ENCODE peak calls at places on chromosomes 7 and 10, in eight cellular contexts. V, D, X, S, T, M, K and Z are unnamed samples. For H3K27me3 and H3K4me1, the result is how much of the 10 kb centered on the place peaks cover.

GRCh38 chr10:71939861-71940474 is 24.2 kb upstream of the CHST3 start:
- DNase-seq in V (no peak), D (no peak), X (no peak), S (no peak), T (no peak), M (no peak), K (no peak), Z (peak)

GRCh38 chr10:116470768-116471415 is 43.2 kb downstream of the PNLIPRP3 start:
- DNase-seq in V (no peak), D (peak), X (peak), S (no peak), T (no peak), M (no peak), K (no peak), Z (peak)

GRCh38 chr7:156752371-156753297 is 112.1 kb downstream of the RNF32 start:
- DNase-seq in V (no peak), D (no peak), X (no peak), S (no peak), T (no peak), M (no peak), K (no peak), Z (no peak)

GRCh38 chr10:93680414-93681047 is 21.9 kb downstream of the FRA10AC1 start:
- DNase-seq in V (no peak), D (no peak), X (no peak), S (no peak), T (no peak), M (peak), K (no peak), Z (no peak)

GRCh38 chr10:78331391-78331922 is 297.8 kb downstream of the RPS24 start:
- DNase-seq in V (no peak), D (no peak), X (no peak), S (peak), T (no peak), M (no peak), K (peak), Z (no peak)

GRCh38 chr7:4745971-4746919 is 29.2 kb upstream of the AP5Z1 start:
- DNase-seq in V (no peak), D (peak), X (no peak), S (no peak), T (no peak), M (peak), K (no peak), Z (no peak)

GRCh38 chr7:5638994-5639393 is 142.5 kb downstream of the RNF216 start:
- DNase-seq in V (no peak), D (no peak), X (no peak), S (no peak), T (no peak), M (peak), K (no peak), Z (peak)

GRCh38 chr7:14115706-14116105 is 126.2 kb upstream of the ETV1 start:
- DNase-seq in V (no peak), D (no peak), X (no peak), S (no peak), T (no peak), M (no peak), K (no peak), Z (no peak)

GRCh38 chr7:226281-226882 is 34.0 kb downstream of the FAM20C start:
- DNase-seq in V (no peak), D (no peak), X (no peak), S (no peak), T (no peak), M (no peak), K (no peak), Z (no peak)

GRCh38 chr7:49852619-49853462 is 79.4 kb downstream of the VWC2 start:
- DNase-seq in V (no peak), D (peak), X (peak), S (no peak), T (no peak), M (no peak), K (peak), Z (peak)

GRCh38 chr7:16804674-16805439 is at the start of gene AGR2:
- DNase-seq in V (peak), D (peak), X (no peak), S (no peak), T (no peak), M (no peak), K (no peak), Z (peak)

GRCh38 chr7:37920305-37920618 is 178 bp upstream of the EPDR1 start:
- DNase-seq in V (no peak), D (no peak), X (no peak), S (no peak), T (no peak), M (no peak), K (no peak), Z (no peak)
- H3K4me3 ChIP-seq in V (peak), D (peak), X (peak), S (peak), T (peak), M (no peak), K (peak), Z (no peak)

DNA sequence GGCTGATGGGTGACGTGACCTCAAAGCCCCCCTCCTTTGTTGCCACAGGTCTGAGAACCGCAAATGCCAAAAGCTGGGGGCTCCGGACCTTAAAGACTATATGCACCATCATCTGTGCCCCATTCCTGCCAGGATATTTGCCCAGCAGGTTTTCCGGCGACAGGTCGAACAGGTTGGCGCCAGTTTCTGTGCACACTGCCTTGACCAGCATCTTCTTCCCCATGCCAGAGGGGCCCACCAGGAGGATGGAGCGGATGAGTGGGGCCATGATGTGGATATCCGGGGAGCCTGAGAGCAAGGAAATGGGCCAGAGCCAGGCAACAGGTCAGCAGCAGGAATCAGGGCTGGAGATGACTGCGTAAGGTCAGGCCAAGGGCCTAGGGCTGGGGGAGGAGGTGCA is 6.2 kb upstream of the ASB10 start:
- DNase-seq in V (no peak), D (no peak), X (no peak), S (no peak), T (no peak), M (no peak), K (no peak), Z (no peak)
- H3K27me3 ChIP-seq in V (under half), D (under half), X (under half), S (under half), T (under half), M (under half), K (under half), Z (under half)

GRCh38 chr7:47094462-47094861 is 487.4 kb downstream of the TNS3 start:
- DNase-seq in V (no peak), D (no peak), X (no peak), S (no peak), T (no peak), M (no peak), K (no peak), Z (no peak)
- H3K4me1 ChIP-seq in V (under half), D (under half), X (under half), S (under half), T (under half), M (under half), K (under half), Z (under half)

GRCh38 chr10:48545462-48546145 is 59.3 kb downstream of the ARHGAP22 start:
- DNase-seq in V (no peak), D (no peak), X (no peak), S (no peak), T (no peak), M (no peak), K (peak), Z (no peak)
- H3K4me3 ChIP-seq in V (no peak), D (no peak), X (no peak), S (no peak), T (no peak), M (no peak), K (no peak), Z (no peak)

GRCh38 chr7:128915271-128915819 is 4.8 kb upstream of the KCP start:
- DNase-seq in V (no peak), D (no peak), X (no peak), S (no peak), T (no peak), M (no peak), K (no peak), Z (no peak)
- H3K27me3 ChIP-seq in V (half or more), D (half or more), X (under half), S (under half), T (half or more), M (half or more), K (under half), Z (under half)